ENCODE peak calls at places on chromosomes 12 and 14, in six cellular contexts. B, F, O, Q, R and W are unnamed samples.
A peak's percentile ranks its signal among the peaks of the same experiment; 100 is the strongest.

GRCh38 chr12:60967128-60967527 is 1293.1 kb upstream of the USP15 start:
- DNase-seq in F (no peak), B (no peak), Q (no peak), R (no peak), O (no peak), W (no peak)

GRCh38 chr12:55972045-55972843 is 1.6 kb upstream of the RAB5B start:
- DNase-seq in R (peak; percentile 26), B (no peak), Q (peak; percentile 63), O (no peak), F (no peak), W (peak; percentile 68)

GRCh38 chr12:1544991-1545700 is 49.2 kb downstream of the FBXL14 start:
- DNase-seq in R (no peak), F (no peak), O (no peak), Q (no peak), B (no peak), W (peak; percentile 58)

GRCh38 chr12:94563261-94563660 is 87.1 kb downstream of the TMCC3 start:
- DNase-seq in Q (no peak), B (no peak), F (no peak), O (no peak), R (no peak), W (peak; percentile 23)

GRCh38 chr12:76714415-76714814 is 49.5 kb upstream of the ZDHHC17 start:
- DNase-seq in F (no peak), R (no peak), O (no peak), B (no peak), Q (no peak), W (no peak)

GRCh38 chr14:60648169-60648933 is 926 bp downstream of the SIX1 start:
- DNase-seq in F (no peak), R (no peak), Q (no peak), B (no peak), O (no peak), W (peak; percentile 18)

GRCh38 chr14:105411017-105411941 is 8.3 kb upstream of the MTA1 start:
- DNase-seq in R (no peak), B (peak; percentile 55), F (no peak), O (peak; percentile 81), Q (peak; percentile 12), W (peak; percentile 24)

GRCh38 chr12:81517296-81517695 is 241.9 kb downstream of the PPFIA2 start:
- DNase-seq in R (no peak), Q (no peak), B (no peak), O (no peak), F (no peak), W (no peak)

GRCh38 chr14:35384386-35385041 is 20.0 kb downstream of the NFKBIA start:
- DNase-seq in R (peak; percentile 96), O (no peak), F (no peak), Q (peak; percentile 95), B (peak; percentile 35), W (peak; percentile 94)

GRCh38 chr14:77026930-77027537 is 1.5 kb downstream of the IRF2BPL start:
- DNase-seq in R (no peak), O (peak; percentile 93), F (peak; percentile 45), Q (no peak), B (peak; percentile 46), W (peak; percentile 60)

DNA sequence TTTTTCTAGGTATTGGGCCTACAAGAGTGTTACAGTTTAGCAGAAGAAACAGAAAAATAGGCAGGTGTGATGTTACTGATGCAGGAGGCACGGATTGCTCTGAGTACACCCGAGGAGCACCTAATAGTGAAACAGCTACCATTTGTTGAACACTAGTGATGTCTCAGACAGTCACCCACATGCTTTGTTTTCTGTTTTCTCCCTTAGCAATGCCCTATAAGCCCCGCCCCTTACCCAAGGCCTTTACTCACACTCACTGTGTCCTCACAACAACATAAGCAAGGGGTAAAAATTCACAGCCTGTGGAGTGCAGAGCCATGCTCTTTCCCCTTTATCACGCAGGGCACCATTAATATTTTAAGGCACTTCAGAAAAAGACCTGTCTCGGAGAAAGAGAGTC is 25.7 kb downstream of the MAPK1IP1L start:
- DNase-seq in O (no peak), B (no peak), F (no peak), Q (no peak), R (no peak), W (peak; percentile 54)
- H3K4me3 ChIP-seq in O (no peak overlapping the region), B (no peak overlapping the region), F (no peak overlapping the region), Q (no peak overlapping the region), R (no peak overlapping the region), W (no peak overlapping the region)

DNA sequence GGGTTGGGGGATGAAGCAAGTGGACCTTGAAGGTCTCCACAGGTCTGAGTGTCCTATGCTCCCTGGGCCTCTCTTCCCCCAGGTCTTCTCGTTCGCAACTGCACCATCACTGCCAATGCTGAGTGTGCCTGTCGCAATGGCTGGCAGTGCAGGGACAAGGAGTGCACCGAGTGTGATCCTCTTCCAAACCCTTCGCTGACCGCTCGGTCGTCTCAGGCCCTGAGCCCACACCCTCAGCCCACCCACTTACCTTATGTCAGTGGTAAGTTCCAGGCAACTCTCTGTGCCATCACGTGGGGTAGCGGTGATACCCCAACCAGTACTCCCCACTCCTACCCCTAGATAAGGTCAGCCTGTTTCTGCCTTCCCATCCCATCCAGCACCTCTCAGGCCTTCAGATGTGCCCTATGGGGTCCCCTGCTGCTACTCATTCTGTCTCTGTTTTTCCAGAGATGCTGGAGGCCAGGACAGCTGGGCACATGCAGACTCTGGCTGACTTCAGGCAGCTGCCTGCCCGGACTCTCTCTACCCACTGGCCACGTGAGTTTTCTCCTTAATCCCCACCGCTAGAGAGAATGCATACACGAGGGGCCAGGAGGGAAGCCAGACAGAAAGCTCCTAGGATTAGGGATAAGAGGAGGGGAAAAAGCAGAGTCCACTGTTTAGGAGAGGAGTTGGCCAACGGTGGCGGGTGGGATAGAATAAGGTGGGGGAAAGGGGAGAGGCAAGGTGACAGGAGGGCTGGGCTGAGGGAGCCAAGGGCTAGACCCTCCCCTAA is 1.6 kb upstream of the TAPBPL start:
- DNase-seq in Q (no peak), R (no peak), B (no peak), F (no peak), O (no peak), W (no peak)
- H3K4me3 ChIP-seq in Q (peak overlapping the region; percentile 65), R (peak overlapping the region; percentile 62), B (no peak overlapping the region), F (peak overlapping the region; percentile 94), O (peak overlapping the region; percentile 84), W (peak overlapping the region; percentile 80)

DNA sequence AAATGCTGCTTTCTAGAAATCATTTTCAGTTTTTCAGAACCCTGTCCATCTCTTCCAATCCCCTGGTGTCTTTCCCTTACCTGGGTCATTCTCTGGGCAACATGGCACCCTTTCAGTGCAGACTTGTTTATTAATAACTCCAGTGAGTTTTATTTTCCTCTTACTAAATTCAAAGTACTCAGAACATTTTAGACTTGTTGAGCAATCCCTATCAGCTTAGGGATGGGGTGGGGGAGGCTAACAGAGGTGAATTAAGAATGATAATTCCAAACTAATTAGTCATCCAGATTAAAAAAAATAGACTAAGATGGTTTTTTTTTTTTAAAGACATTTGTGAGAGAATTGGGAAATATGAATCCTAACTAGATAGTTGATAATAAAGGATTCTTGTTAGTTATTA is 10.7 kb downstream of the GPRC5A start:
- DNase-seq in F (no peak), R (no peak), Q (peak; percentile 70), B (no peak), O (no peak), W (peak; percentile 67)
- H3K4me3 ChIP-seq in F (no peak overlapping the region), R (no peak overlapping the region), Q (peak overlapping the region; percentile 9), B (no peak overlapping the region), O (no peak overlapping the region), W (peak overlapping the region; percentile 42)

GRCh38 chr12:54056110-54056509 is 2.5 kb downstream of the HOXC4 start:
- DNase-seq in R (no peak), O (no peak), Q (no peak), B (no peak), F (no peak), W (no peak)

GRCh38 chr12:54054442-54055332 is 1.1 kb downstream of the HOXC4 start:
- DNase-seq in O (no peak), F (no peak), Q (no peak), R (no peak), B (no peak), W (no peak)

GRCh38 chr12:54053625-54054441 is at the start of gene HOXC4:
- DNase-seq in Q (peak; percentile 10), F (no peak), R (no peak), O (no peak), B (no peak), W (no peak)

GRCh38 chr12:54052745-54053624 is 650 bp upstream of the HOXC4 start:
- DNase-seq in Q (no peak), O (peak; percentile 81), B (no peak), F (no peak), R (no peak), W (peak; percentile 75)

DNA sequence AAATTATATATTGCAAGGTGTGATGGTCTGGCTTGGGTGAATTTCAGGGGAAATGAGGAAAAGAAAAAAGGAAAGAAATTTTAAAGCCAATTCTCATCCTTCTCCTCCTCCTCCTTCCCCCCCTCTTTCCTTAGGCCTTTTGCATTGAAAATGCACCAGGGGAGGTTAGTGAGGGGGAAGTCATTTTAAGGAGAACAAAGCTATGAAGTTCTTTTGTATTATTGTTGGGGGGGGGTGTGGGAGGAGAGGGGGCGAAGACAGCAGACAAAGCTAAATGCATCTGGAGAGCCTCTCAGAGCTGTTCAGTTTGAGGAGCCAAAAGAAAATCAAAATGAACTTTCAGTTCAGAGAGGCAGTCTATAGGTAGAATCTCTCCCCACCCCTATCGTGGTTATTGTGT is 1.9 kb downstream of the HOXC4 start:
- DNase-seq in Q (no peak), B (no peak), R (no peak), F (no peak), O (no peak), W (no peak)
- H3K4me3 ChIP-seq in Q (no peak overlapping the region), B (no peak overlapping the region), R (no peak overlapping the region), F (no peak overlapping the region), O (no peak overlapping the region), W (no peak overlapping the region)

DNA sequence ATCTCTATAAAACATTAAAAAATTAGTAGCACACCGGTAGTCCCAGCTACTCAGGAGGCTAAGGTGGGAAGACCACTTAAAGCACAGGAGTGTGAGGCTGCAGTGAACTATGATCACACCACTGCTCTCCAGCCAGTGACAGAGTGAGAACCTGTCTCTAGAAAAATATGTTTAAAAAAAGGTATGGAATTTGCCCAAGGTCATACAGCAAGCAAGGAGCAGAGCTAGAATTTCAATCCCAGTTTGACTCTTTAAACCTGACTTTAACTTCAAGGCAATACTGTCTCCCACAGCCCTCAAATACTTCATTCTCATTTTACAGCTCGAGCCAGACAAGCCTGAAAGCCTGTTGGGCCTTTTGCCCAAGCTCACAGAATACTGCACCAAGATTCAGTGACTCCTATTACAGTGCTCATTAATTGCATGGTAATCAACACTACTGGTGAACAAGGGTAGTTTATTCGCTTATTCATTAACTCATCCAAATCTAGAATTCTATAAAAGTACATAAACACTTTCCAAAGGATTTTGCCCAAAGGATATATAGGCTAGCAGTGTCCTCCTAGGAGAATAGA is 8.0 kb downstream of the HECTD4 start:
- DNase-seq in R (no peak), F (no peak), B (no peak), Q (no peak), O (no peak), W (no peak)
- H3K4me3 ChIP-seq in R (no peak overlapping the region), F (no peak overlapping the region), B (no peak overlapping the region), Q (no peak overlapping the region), O (no peak overlapping the region), W (no peak overlapping the region)

DNA sequence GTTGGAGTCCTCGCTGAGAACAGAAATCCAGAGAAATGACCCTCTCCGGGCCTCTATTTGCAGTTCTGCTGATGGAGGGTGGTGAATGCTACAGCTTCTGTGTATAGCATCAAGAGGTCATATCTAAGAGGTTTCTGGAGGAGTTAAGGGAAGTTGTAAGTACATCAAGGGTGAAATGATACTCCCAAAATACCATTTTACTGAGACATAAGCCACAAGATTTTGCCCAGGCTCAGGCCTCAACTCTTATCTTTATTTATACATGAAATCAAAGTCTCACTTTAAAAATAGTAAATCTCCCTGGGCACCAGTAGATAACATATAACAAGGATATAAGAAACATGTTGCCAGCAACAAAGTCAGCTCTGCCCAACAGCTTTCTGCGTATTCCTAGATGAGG is 40.4 kb downstream of the NIN start:
- DNase-seq in R (no peak), B (no peak), O (no peak), F (no peak), Q (peak; percentile 64), W (no peak)
- H3K4me3 ChIP-seq in R (no peak overlapping the region), B (no peak overlapping the region), O (no peak overlapping the region), F (no peak overlapping the region), Q (no peak overlapping the region), W (no peak overlapping the region)